ENCODE peak calls at places on chromosomes 16 and 17, in four cellular contexts. W is K562, U is H1, T is GM12878. L is an unnamed sample.

GRCh38 chr17:39553326-39553945 is 54.3 kb downstream of the NEUROD2 start:
- DNase-seq in T (no peak), W (no peak), U (no peak), L (no peak)

GRCh38 chr17:33968350-33969044 is 286.6 kb upstream of the CCL2 start:
- DNase-seq in T (peak), W (peak), U (no peak), L (no peak)

GRCh38 chr17:50779747-50780363 is 12.5 kb upstream of the ANKRD40CL start:
- DNase-seq in W (no peak), U (no peak), T (no peak), L (no peak)

GRCh38 chr17:2388705-2389099 is 12.2 kb downstream of the MNT start:
- DNase-seq in U (no peak), T (no peak), W (no peak), L (peak)

GRCh38 chr16:27441998-27442397 is 40.0 kb downstream of the IL21R start:
- DNase-seq in U (no peak), T (no peak), W (no peak), L (no peak)

GRCh38 chr17:45336390-45337182 is 19.8 kb upstream of the MAP3K14 start:
- DNase-seq in W (no peak), T (no peak), U (no peak), L (no peak)

GRCh38 chr17:43578699-43579569 is 32.8 kb upstream of the ETV4 start:
- DNase-seq in W (no peak), U (no peak), T (peak), L (peak)

GRCh38 chr16:75116081-75116910 is at the start of gene LDHD:
- DNase-seq in T (no peak), W (peak), U (peak), L (peak)

GRCh38 chr16:30346286-30346685 is 8.8 kb downstream of the CD2BP2 start:
- DNase-seq in U (no peak), T (no peak), W (no peak), L (no peak)

GRCh38 chr16:85639529-85640253 is 26.6 kb downstream of the GSE1 start:
- DNase-seq in U (no peak), T (no peak), W (no peak), L (peak)

GRCh38 chr16:70480127-70481105 is 26.0 kb downstream of the FCSK start:
- DNase-seq in W (no peak), T (no peak), U (no peak), L (no peak)

GRCh38 chr17:31533546-31534155 is 142.2 kb downstream of the RAB11FIP4 start:
- DNase-seq in U (no peak), W (peak), T (no peak), L (peak)

GRCh38 chr17:17401271-17401781 is 75.5 kb upstream of the MED9 start:
- DNase-seq in U (peak), T (no peak), W (peak), L (no peak)

GRCh38 chr17:57868007-57868774 is 18.3 kb upstream of the MRPS23 start:
- DNase-seq in U (peak), W (peak), T (peak), L (peak)

GRCh38 chr17:39568710-39569109 is 39.0 kb downstream of the NEUROD2 start:
- DNase-seq in U (no peak), W (no peak), T (no peak), L (no peak)

GRCh38 chr17:41800601-41801373 is 11.0 kb downstream of the P3H4 start:
- DNase-seq in W (peak), U (peak), T (no peak), L (peak)

GRCh38 chr16:63289834-63290460 is 1253.7 kb upstream of the CDH8 start:
- DNase-seq in W (peak), T (no peak), U (peak), L (peak)

GRCh38 chr17:78127240-78127887 is 1.2 kb downstream of the TMC6 start:
- DNase-seq in U (no peak), T (no peak), W (peak), L (peak)

GRCh38 chr16:49855822-49856740 is at the start of gene ZNF423:
- DNase-seq in U (no peak), T (no peak), W (no peak), L (peak)

GRCh38 chr17:61248399-61248798 is 151.2 kb upstream of the TBX2 start:
- DNase-seq in U (no peak), W (no peak), T (no peak), L (peak)

GRCh38 chr17:7374353-7374752 is 6.5 kb upstream of the TNK1 start:
- DNase-seq in W (no peak), U (no peak), T (no peak), L (no peak)

GRCh38 chr17:83155128-83156081 is 76.0 kb downstream of the METRNL start:
- DNase-seq in T (no peak), W (no peak), U (no peak), L (peak)

GRCh38 chr17:64707077-64707591 is 45.0 kb upstream of the SMURF2 start:
- DNase-seq in T (no peak), U (peak), W (no peak), L (peak)

DNA sequence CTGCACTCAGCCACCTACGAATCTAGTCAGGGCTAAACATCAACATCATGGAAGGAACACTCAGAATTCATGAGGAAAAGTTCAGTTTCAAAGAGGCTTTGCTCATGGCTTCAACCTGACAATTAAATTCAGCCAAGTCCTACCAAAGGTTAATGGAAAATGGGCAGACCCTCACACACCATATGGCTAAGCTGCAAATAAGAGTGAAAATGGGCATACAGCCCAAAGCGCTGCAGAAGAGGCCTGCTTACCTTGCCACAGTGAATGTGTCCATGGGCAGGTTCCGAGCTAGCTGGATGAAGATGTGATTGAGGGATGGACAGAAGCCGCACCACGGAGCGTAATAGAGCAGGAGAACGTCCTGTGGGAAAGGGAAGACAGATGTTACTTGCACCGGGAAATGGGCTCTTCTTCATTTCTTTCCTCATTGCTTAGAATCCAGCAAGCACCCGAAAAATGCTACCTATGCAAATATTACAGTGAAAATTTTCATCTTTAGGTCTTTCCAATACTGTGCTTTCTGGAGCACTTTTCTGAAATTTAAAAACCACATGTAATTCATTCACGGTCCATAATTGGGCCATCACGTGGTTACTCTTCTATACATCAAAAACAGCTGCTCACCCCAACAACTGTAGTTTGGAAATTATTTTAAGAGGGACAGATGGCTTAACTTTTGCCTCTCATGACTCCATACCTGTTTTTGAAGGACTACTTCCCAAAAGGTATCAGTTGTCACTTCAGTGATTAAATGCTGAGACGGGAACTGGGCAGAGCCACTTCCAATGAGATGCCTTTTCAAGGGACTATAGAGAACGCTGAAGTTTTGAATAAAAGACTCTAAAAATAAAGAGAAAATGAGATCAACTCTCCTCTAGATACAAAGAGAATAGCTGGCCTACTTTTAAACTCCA is 19.6 kb downstream of the SNN start:
- DNase-seq in U (no peak), W (no peak), T (no peak), L (no peak)
- TF ChIP-seq NRF1 in U (no peak), W (no peak), T (no peak), L (no peak)

DNA sequence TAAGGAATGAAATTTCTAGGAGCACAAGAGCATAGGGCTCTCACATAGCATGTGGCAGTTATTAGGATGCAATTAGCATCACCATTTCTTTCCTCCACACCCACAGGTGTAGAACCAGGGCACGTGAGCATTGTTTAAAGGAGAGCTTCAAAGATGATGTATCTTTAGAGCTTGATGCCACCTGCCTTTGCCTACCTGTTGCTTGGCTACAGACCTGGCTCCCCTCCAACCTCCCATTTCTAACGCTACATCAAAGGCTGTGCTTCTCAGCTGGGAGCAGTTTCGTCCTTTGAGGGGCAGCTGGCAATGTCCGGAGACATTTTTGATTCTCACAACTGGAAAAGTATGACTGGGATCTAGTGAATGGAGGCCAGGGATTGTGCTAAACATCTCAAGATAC is 78.6 kb upstream of the CLEC3A start:
- DNase-seq in U (no peak), T (no peak), W (no peak), L (no peak)
- TF ChIP-seq YY1 in U (no peak), T (no peak), W (no peak), L (no peak)

DNA sequence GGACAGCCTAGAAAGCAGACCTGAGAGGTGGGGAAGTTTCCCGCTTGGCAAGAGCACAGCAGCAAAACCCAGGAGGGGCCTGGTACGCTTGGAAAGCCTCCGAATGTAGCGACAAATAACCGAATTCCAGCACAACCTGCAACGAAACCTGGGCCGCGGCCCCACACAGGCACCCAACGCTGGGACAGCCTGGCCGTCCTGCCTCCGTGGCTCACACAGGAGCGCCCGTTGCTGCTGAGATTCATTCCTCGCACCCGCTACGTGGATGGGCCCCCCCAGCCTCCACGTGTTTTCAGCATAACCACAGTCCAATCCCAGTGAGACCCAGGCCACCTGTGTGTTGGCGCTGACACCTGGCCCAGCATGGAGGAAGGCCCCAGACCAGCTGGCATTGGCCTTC is 42.9 kb downstream of the LMF1 start:
- DNase-seq in U (no peak), W (no peak), T (no peak), L (no peak)
- TF ChIP-seq NRF1 in U (no peak), W (no peak), T (no peak), L (no peak)

DNA sequence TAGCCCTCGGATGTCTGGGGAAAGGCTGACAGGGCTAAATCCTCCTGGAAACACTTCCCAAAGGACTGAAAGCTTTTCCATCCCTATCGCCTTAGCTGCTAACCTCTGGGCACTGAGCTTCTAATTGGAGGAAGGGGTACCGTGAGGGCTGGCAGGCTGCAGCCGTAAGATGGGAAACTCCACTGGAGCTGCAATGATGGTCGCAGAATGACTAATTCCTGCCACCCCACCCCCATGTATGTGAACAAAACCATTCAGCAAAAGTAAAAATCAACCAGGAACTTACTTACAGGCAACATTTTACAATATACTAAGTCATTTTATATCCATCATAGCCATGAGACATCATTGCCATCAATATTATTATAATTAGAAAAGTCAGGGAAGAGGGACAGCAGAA is 133.3 kb downstream of the ABCC12 start:
- DNase-seq in T (no peak), U (no peak), W (no peak), L (no peak)
- TF ChIP-seq YY1 in T (no peak), U (no peak), W (no peak), L (no peak)

GRCh38 chr16:22861585-22861984 is 47.6 kb downstream of the HS3ST2 start:
- DNase-seq in W (no peak), T (no peak), U (no peak), L (no peak)
- TF ChIP-seq NRF1 in W (no peak), T (no peak), U (no peak), L (no peak)

GRCh38 chr17:81927145-81927652 is 336 bp downstream of the MAFG start:
- DNase-seq in W (no peak), U (no peak), T (no peak), L (no peak)
- TF ChIP-seq YY1 in W (no peak), U (no peak), T (no peak), L (no peak)

GRCh38 chr16:3562914-3563480 is 14.2 kb downstream of the NLRC3 start:
- DNase-seq in T (no peak), U (no peak), W (no peak), L (no peak)
- TF ChIP-seq NRF1 in T (no peak), U (no peak), W (no peak), L (no peak)

L was measured in SK-N-SH.